ENCODE peak calls at places on chromosomes 2 and 18, in five cellular contexts. G is OCI-LY7, D is A549, M is breast epithelium, U is gastrocnemius medialis. J is an unnamed sample.
A peak's percentile ranks its signal among the peaks of the same experiment; 100 is the strongest.

GRCh38 chr18:2657043-2657512 is 1.6 kb downstream of the SMCHD1 start:
- DNase-seq in G (no peak), D (no peak), M (no peak), U (no peak), J (no peak)

GRCh38 chr2:234304945-234305344 is 191.9 kb downstream of the ARL4C start:
- DNase-seq in G (no peak), D (peak; percentile 86), M (no peak), U (no peak), J (no peak)

GRCh38 chr18:26429535-26429934 is 118.8 kb downstream of the KCTD1 start:
- DNase-seq in G (no peak), D (peak; percentile 68), M (no peak), U (peak; percentile 44), J (no peak)

GRCh38 chr2:137208361-137208973 is 443.1 kb downstream of the THSD7B start:
- DNase-seq in G (no peak), D (no peak), M (no peak), U (no peak), J (no peak)

GRCh38 chr18:76064998-76065397 is 430.0 kb downstream of the ZNF516 start:
- DNase-seq in G (no peak), D (no peak), M (no peak), U (no peak), J (no peak)

GRCh38 chr18:28767781-28768211 is 590.9 kb upstream of the CDH2 start:
- DNase-seq in G (no peak), D (no peak), M (no peak), U (no peak), J (no peak)

GRCh38 chr18:12434541-12434929 is 26.8 kb downstream of the PRELID3A start:
- DNase-seq in G (no peak), D (no peak), M (no peak), U (no peak), J (no peak)

GRCh38 chr2:11498543-11499034 is 32.6 kb upstream of the E2F6 start:
- DNase-seq in G (no peak), D (no peak), M (peak; percentile 69), U (peak; percentile 98), J (no peak)

GRCh38 chr2:239407112-239407511 is 6.3 kb upstream of the HDAC4 start:
- DNase-seq in G (no peak), D (no peak), M (no peak), U (no peak), J (no peak)

GRCh38 chr2:190744041-190744440 is 95.2 kb downstream of the NAB1 start:
- DNase-seq in G (no peak), D (no peak), M (no peak), U (no peak), J (no peak)

GRCh38 chr2:23649819-23650218 is 264.8 kb downstream of the KLHL29 start:
- DNase-seq in G (no peak), D (no peak), M (no peak), U (no peak), J (no peak)

GRCh38 chr2:195863564-195863963 is 205.1 kb downstream of the DNAH7 start:
- DNase-seq in G (no peak), D (no peak), M (no peak), U (no peak), J (no peak)

GRCh38 chr2:10161961-10162441 is 39.5 kb downstream of the RRM2 start:
- DNase-seq in G (no peak), D (no peak), M (no peak), U (no peak), J (no peak)

GRCh38 chr18:49206717-49207116 is 253.7 kb downstream of the DYM start:
- DNase-seq in G (peak; percentile 16), D (no peak), M (no peak), U (no peak), J (no peak)

GRCh38 chr2:141075753-141076152 is 1055.1 kb downstream of the LRP1B start:
- DNase-seq in G (no peak), D (no peak), M (no peak), U (no peak), J (no peak)

GRCh38 chr2:130846686-130847375 is 10.1 kb downstream of the ARHGEF4 start:
- DNase-seq in G (no peak), D (no peak), M (no peak), U (no peak), J (no peak)

GRCh38 chr2:190722825-190723224 is 73.9 kb downstream of the NAB1 start:
- DNase-seq in G (no peak), D (no peak), M (no peak), U (no peak), J (no peak)

GRCh38 chr2:155021591-155021990 is 323.1 kb downstream of the KCNJ3 start:
- DNase-seq in G (no peak), D (no peak), M (no peak), U (no peak), J (no peak)

GRCh38 chr2:120679526-120679925 is 56.1 kb upstream of the GLI2 start:
- DNase-seq in G (no peak), D (no peak), M (no peak), U (no peak), J (no peak)

GRCh38 chr2:209511637-209512036 is 87.8 kb downstream of the MAP2 start:
- DNase-seq in G (no peak), D (no peak), M (no peak), U (no peak), J (no peak)

GRCh38 chr18:23126352-23127056 is 8.8 kb upstream of the CABLES1 start:
- DNase-seq in G (no peak), D (no peak), M (peak; percentile 15), U (no peak), J (no peak)

GRCh38 chr2:136117391-136117841 is 533 bp downstream of the CXCR4 start:
- DNase-seq in G (peak; percentile 71), D (peak; percentile 52), M (no peak), U (no peak), J (no peak)

GRCh38 chr2:109279243-109279860 is 150.3 kb downstream of the SH3RF3 start:
- DNase-seq in G (no peak), D (no peak), M (no peak), U (no peak), J (no peak)

GRCh38 chr2:42101641-42102605 is 54.1 kb downstream of the PKDCC start:
- DNase-seq in G (peak; percentile 40), D (no peak), M (no peak), U (peak; percentile 36), J (peak; percentile 82)

GRCh38 chr2:170396799-170397459 is 219.0 kb downstream of the MYO3B start:
- DNase-seq in G (peak; percentile 10), D (peak; percentile 19), M (no peak), U (no peak), J (no peak)

GRCh38 chr2:18077724-18078123 is 199.3 kb downstream of the KCNS3 start:
- DNase-seq in G (no peak), D (no peak), M (no peak), U (no peak), J (no peak)

GRCh38 chr2:150063432-150063889 is 424.0 kb downstream of the RND3 start:
- DNase-seq in G (no peak), D (no peak), M (no peak), U (no peak), J (no peak)

GRCh38 chr2:222714361-222715256 is 43.2 kb downstream of the MOGAT1 start:
- DNase-seq in G (no peak), D (no peak), M (no peak), U (peak; percentile 28), J (peak; percentile 77)

GRCh38 chr2:236193026-236193425 is 24.8 kb upstream of the GBX2 start:
- DNase-seq in G (no peak), D (no peak), M (no peak), U (no peak), J (no peak)

DNA sequence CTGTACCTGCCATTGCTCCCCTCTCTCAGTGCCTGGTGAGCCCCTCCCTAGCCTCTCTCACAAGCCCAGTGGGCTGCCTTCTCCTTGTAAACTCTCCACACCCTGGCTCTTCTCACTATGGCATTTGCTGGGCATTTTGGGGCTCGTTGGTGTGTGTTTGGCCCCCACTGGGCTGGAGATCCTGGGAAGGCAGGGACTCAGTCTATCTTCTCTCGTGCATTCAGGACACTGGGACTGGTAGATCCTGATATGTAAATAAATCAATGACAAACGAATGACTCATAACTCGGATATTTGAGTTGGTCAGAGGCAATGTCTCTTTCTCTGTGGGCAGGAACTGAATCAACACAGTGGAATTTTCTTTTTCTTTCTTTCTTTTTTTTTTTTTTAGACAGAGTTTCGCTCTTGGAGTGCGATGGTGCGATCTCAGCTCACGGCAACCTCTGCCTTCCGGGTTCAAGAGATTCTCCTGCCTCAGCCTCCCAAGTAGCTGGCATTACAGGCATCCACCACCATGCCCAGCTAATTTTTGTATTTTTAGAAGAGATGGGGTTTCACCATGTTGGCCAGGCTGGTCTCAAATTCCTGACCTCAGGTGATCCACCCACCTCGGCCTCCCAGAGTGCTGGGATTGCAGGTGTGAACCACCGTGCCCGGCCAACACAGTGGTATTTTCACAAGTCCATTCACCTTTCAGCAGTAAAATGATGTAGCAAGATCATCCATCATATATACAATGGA is 144.6 kb upstream of the SPRED2 start:
- DNase-seq in G (no peak), D (peak; percentile 91), M (no peak), U (no peak), J (no peak)
- H3K4me3 ChIP-seq in G (no peak overlapping the region), D (peak overlapping the region; percentile 21), M (peak overlapping the region; percentile 33), U (no peak overlapping the region), J (peak overlapping the region; percentile 43)

GRCh38 chr18:34677056-34677574 is 33.0 kb upstream of the DTNA start:
- DNase-seq in G (no peak), D (no peak), M (no peak), U (no peak), J (no peak)
- H3K4me1 ChIP-seq in G (no peaks in the 10 kb centered on the region), D (no peaks in the 10 kb centered on the region), M (no peaks in the 10 kb centered on the region), U (peaks cover 15% of the 10 kb centered on the region), J (no peaks in the 10 kb centered on the region)

DNA sequence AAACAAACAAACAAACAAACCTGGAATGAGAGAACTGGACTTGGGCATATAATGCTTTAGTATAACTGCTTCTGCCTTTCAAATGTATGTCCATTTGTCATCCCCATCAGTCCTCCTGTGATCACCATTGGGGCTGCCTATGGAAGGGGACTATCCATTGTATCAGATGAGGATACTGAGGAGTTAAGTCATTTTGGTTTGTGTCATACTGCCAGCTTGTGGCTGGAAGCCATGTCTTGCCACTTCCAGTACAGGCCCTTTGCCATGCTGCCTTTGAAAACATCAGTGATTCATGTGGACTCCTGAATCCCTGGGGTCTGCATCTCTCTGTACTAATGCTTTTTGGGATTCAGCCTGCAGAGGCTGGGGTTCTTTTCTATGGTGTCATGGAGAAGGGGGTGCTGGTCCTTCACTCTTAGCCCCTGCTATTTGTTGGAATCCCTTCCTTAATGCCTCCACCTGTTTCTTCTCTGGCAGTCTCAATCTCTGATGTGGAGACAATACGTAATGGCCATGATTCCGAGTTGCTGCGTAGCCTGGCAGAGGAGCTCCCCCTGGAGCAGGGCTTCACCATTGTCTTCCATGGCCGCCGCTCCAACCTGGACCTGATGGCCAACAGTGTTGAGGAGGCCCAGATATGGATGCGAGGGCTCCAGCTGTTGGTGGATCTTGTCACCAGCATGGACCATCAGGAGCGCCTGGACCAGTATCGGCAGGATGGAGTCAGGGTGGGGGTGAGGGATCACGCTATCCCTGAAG is 10.6 kb downstream of the PLCD4 start:
- DNase-seq in G (peak; percentile 23), D (no peak), M (no peak), U (peak; percentile 39), J (no peak)
- TF ChIP-seq CTCF in G (peak; percentile 53), D (no peak), M (no peak), U (no peak), J (no peak)

GRCh38 chr2:45734336-45734735 is 82.9 kb downstream of the PRKCE start:
- DNase-seq in G (no peak), D (no peak), M (no peak), U (no peak), J (no peak)
- H3K4me3 ChIP-seq in G (no peak overlapping the region), D (no peak overlapping the region), M (no peak overlapping the region), U (no peak overlapping the region), J (no peak overlapping the region)